ENCODE peak calls at places on chromosome 13, in ten cellular contexts. O is keratinocyte; Z is sigmoid colon; D is spleen; W is fibroblast of lung; V is CD8-positive, alpha-beta T cell; I is adrenal gland; R is esophagus muscularis mucosa; N is tibial nerve; T is foreskin keratinocyte. G is an unnamed sample. For H3K4me1, the result is how much of the 10 kb centered on the place peaks cover.

GRCh38 chr13:47190696-47191095 is 293.8 kb upstream of the HTR2A start:
- DNase-seq in O (no peak), Z (no peak), D (no peak), W (peak), V (no peak), I (no peak), R (no peak), N (no peak), T (no peak), G (no peak)

GRCh38 chr13:46295531-46296464 is 84.1 kb downstream of the LRRC63 start:
- DNase-seq in O (peak), Z (no peak), D (no peak), W (peak), V (peak), I (peak), R (no peak), N (no peak), T (peak), G (no peak)

GRCh38 chr13:109704771-109705628 is 81.4 kb downstream of the IRS2 start:
- DNase-seq in O (peak), Z (peak), D (peak), W (no peak), V (no peak), I (peak), R (no peak), N (no peak), T (no peak), G (no peak)

GRCh38 chr13:47594833-47595232 is 406.2 kb downstream of the SUCLA2 start:
- DNase-seq in O (no peak), Z (no peak), D (no peak), W (no peak), V (no peak), I (no peak), R (no peak), N (no peak), T (no peak), G (no peak)

GRCh38 chr13:65966991-65967451 is 1263.1 kb downstream of the PCDH9 start:
- DNase-seq in O (no peak), Z (no peak), D (no peak), W (peak), V (no peak), I (no peak), R (no peak), N (no peak), T (peak), G (peak)

GRCh38 chr13:74290324-74290773 is 156.1 kb upstream of the KLF12 start:
- DNase-seq in O (no peak), Z (no peak), D (no peak), W (peak), V (peak), I (peak), R (no peak), N (no peak), T (peak), G (peak)

GRCh38 chr13:30907167-30907761 is 1.2 kb downstream of the MEDAG start:
- DNase-seq in O (no peak), Z (no peak), D (no peak), W (peak), V (no peak), I (no peak), R (peak), N (no peak), T (no peak), G (no peak)

GRCh38 chr13:36848228-36848982 is 29.4 kb downstream of the RFXAP start:
- DNase-seq in O (no peak), Z (no peak), D (no peak), W (no peak), V (no peak), I (no peak), R (no peak), N (no peak), T (no peak), G (peak)

GRCh38 chr13:102897371-102898138 is 51.7 kb downstream of the ERCC5 start:
- DNase-seq in O (no peak), Z (no peak), D (no peak), W (no peak), V (no peak), I (no peak), R (no peak), N (no peak), T (no peak), G (no peak)

GRCh38 chr13:96053003-96053703 is at the start of gene UGGT2:
- DNase-seq in O (peak), Z (peak), D (peak), W (peak), V (no peak), I (peak), R (peak), N (peak), T (peak), G (peak)
- TF ChIP-seq CTCF in O (no peak), Z (no peak), D (no peak), W (no peak), V (no peak), I (no peak), R (peak), N (no peak), T (no peak), G (no peak)

DNA sequence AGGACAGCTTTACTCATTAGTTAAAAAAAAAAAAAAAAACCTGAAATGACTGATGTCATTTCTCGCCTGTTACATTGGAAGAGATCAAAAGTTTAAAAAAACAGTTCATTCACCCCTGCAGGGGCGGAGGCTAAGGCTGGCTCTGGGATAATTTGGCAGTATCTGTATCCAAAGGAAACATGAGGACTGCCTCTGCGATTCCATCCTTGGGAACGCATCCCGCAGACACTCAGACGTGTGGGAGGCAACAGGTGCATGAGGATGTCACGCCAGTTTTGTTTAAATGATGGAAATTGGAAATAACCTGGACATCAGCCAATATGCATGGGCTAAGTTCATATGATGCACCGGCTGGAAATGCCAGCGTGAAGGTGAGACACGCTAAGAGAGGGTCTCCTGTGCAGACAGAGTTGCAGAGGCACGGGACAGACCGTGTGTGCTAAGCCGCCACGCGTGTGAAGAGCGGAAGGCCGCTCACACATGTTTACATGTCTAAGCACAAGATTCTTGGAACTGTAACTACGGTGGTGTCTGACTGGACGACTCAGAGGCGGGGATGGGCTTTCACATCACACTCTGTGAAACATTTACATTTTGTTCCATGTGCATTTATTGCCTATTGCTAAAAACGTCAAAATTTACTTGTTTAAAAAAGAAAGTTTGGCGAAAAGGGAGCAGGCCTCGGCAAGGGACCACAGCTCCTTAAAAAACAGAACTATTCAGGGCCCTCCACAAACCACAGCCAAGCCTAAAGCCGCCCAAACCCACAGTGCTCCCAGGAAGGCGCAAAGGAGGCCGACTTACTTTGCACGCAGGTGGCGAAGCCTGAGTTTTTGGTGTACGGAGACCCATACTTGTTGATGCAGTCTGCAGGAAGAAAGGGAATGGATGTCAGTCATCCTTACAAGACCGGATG is 17.9 kb downstream of the GAS6 start:
- DNase-seq in O (no peak), Z (no peak), D (peak), W (no peak), V (no peak), I (no peak), R (no peak), N (no peak), T (no peak), G (no peak)
- H3K4me1 ChIP-seq in O (half or more), Z (under half), D (under half), W (under half), V (under half), I (under half), R (half or more), N (under half), T (under half), G (under half)

GRCh38 chr13:21671793-21672680 is 1.2 kb downstream of the FGF9 start:
- DNase-seq in O (no peak), Z (no peak), D (no peak), W (no peak), V (no peak), I (peak), R (no peak), N (no peak), T (no peak), G (no peak)

GRCh38 chr13:21675095-21676007 is 4.5 kb downstream of the FGF9 start:
- DNase-seq in O (no peak), Z (peak), D (peak), W (no peak), V (peak), I (peak), R (no peak), N (no peak), T (no peak), G (no peak)

GRCh38 chr13:21672811-21673591 is 2.1 kb downstream of the FGF9 start:
- DNase-seq in O (no peak), Z (no peak), D (no peak), W (no peak), V (peak), I (peak), R (no peak), N (no peak), T (no peak), G (no peak)

GRCh38 chr13:21674271-21675009 is 3.6 kb downstream of the FGF9 start:
- DNase-seq in O (no peak), Z (peak), D (peak), W (no peak), V (peak), I (peak), R (peak), N (no peak), T (no peak), G (no peak)

GRCh38 chr13:21673592-21674270 is 2.9 kb downstream of the FGF9 start:
- DNase-seq in O (no peak), Z (peak), D (peak), W (peak), V (peak), I (peak), R (no peak), N (no peak), T (no peak), G (peak)
- TF ChIP-seq CTCF in O (no peak), Z (no peak), D (peak), W (no peak), V (peak), I (peak), R (no peak), N (peak), T (no peak), G (no peak)

DNA sequence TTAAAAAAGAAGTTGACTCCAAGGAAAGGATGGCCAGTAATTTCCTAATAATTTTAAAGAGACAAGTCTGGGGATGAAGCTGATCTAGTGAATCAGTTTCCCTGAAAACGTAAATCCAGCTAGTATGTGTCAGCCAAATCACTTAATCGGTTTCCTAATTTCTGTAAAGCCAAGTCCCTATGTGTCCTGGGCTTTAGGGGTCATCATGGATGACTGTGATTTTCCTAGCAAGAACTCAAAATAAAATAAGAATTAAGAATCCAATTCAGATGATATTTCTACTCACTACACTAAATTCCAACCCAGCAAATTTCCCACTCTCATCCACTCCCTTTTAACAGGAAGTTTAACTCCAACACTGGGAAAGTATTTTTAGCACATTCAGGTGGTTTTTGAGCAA is 35.8 kb downstream of the ELF1 start:
- DNase-seq in O (no peak), Z (no peak), D (no peak), W (peak), V (no peak), I (no peak), R (no peak), N (no peak), T (no peak), G (no peak)
- H3K4me1 ChIP-seq in O (under half), Z (under half), D (half or more), W (under half), V (under half), I (half or more), R (under half), N (under half), T (under half), G (under half)

DNA sequence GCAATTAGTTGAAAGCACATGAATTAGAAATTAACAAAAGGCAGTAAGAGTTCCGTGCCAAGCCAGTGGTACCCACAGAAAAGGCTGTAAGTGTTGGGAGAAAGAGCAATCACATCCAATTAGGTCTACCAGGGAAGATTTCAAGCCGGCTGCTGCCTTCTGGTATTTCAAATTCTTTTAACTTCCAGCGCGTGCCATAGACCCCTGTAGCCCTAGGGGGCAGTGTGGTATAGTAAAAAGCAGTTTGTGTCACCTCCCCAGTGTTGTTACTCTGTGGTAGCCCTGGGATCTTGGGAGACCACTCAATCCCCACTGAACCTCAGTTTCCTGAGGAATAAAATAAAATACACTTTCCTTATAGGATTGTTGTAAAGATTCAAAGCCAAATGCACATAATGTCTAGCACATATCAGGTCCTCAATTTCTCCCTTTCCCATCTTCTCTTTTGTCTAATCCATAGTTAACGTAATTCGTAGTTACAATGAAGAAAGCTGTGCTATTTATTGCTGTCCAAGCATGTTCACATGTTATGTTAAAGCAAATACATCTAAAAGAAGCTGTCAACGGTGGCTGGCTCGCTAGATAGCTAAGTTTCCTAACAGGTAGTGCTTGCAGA is 230.2 kb downstream of the TDRD3 start:
- DNase-seq in O (no peak), Z (no peak), D (no peak), W (peak), V (no peak), I (peak), R (no peak), N (no peak), T (no peak), G (peak)
- TF ChIP-seq CTCF in O (peak), Z (no peak), D (peak), W (peak), V (no peak), I (no peak), R (peak), N (peak), T (peak), G (peak)

DNA sequence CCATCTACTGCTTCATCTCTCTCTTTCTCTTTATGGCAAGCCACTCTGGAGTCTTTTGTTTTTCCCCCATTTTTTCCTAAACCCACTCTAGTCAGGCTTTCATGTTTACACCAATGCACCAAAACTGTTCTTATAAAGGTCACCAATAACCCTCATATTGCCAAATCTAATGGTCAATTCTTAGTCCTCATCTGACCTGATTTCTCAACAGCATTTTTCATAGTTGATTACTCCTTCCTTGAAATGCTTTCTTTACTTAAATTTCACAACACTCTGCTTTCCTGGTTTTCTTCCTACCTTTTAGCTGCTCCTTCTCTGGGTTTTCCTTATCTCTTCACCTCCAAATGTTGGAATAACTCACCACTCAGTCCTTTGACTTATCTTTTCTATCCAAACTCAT is 47.9 kb downstream of the MICU2 start:
- DNase-seq in O (no peak), Z (no peak), D (no peak), W (no peak), V (no peak), I (no peak), R (no peak), N (no peak), T (no peak), G (no peak)
- H3K4me1 ChIP-seq in O (under half), Z (under half), D (under half), W (under half), V (under half), I (under half), R (under half), N (under half), T (under half), G (under half)

DNA sequence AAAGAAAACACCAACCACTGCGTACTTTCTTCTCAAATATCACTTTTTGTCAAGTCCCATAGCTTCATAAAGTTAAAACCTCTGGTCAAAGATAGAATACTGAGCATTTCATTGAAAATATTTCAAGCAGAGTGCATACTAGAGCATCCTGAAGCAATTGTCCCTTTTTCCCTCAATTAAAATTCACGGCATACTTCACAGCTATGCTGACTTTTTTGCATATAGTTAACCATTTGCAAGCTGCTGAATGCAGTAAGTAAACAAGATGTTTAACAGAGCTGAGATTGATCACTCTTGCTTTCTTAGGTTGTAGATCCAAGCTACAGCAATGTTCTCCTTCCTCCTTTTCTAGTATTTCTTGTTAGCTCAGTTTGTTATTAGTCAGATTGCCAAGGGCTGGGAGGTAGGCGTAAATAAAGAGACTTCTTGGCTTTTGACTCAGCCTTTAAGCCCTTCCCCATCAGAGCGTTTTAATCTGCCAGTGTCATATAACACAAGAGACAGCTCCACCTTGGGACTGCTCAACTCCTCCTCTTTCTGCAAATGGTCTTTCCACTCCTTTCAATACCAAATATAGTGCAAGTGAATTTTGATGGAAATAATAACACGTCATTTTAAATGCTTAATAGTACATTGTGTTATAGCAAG is at the start of gene SLITRK6:
- DNase-seq in O (peak), Z (no peak), D (no peak), W (peak), V (no peak), I (no peak), R (no peak), N (no peak), T (peak), G (peak)
- TF ChIP-seq CTCF in O (peak), Z (no peak), D (no peak), W (no peak), V (no peak), I (no peak), R (no peak), N (no peak), T (peak), G (peak)

G was measured in BE2C.